ENCODE peak calls at places on chromosomes 4 and X, in six cellular contexts. One of them, this sample, is unnamed.

GRCh38 chr4:37891221-37892159 is 606 bp downstream of the TBC1D1 start:
- DNase-seq in 8988T: peak; percentile 28
- DNase-seq in sciatic nerve: no peak
- DNase-seq in activated naive CD8-positive, alpha-beta T cell treated with anti-CD3 and anti-CD28 coated beads, Interleukin-2, amount 10 ng/mL, durations not matched to agents 7 days and 5 days: peak; percentile 83
- DNase-seq in naive thymus-derived CD8-positive, alpha-beta T cell: peak; percentile 67
- DNase-seq in AG08396: peak; percentile 33
- DNase-seq in this sample: no peak

GRCh38 chrX:118272237-118272636 is 73.7 kb upstream of the WDR44 start:
- DNase-seq in naive thymus-derived CD8-positive, alpha-beta T cell: no peak
- DNase-seq in AG08396: no peak
- DNase-seq in activated naive CD8-positive, alpha-beta T cell treated with anti-CD3 and anti-CD28 coated beads, Interleukin-2, amount 10 ng/mL, durations not matched to agents 7 days and 5 days: no peak
- DNase-seq in sciatic nerve: no peak
- DNase-seq in 8988T: no peak
- DNase-seq in this sample: no peak

GRCh38 chr4:5893013-5893580 is at the start of gene CRMP1:
- DNase-seq in 8988T: peak; percentile 34
- DNase-seq in sciatic nerve: no peak
- DNase-seq in naive thymus-derived CD8-positive, alpha-beta T cell: no peak
- DNase-seq in AG08396: peak; percentile 61
- DNase-seq in activated naive CD8-positive, alpha-beta T cell treated with anti-CD3 and anti-CD28 coated beads, Interleukin-2, amount 10 ng/mL, durations not matched to agents 7 days and 5 days: no peak
- DNase-seq in this sample: no peak

GRCh38 chr4:62159876-62160275 is 959.8 kb downstream of the ADGRL3 start:
- DNase-seq in AG08396: no peak
- DNase-seq in activated naive CD8-positive, alpha-beta T cell treated with anti-CD3 and anti-CD28 coated beads, Interleukin-2, amount 10 ng/mL, durations not matched to agents 7 days and 5 days: no peak
- DNase-seq in naive thymus-derived CD8-positive, alpha-beta T cell: no peak
- DNase-seq in 8988T: no peak
- DNase-seq in sciatic nerve: no peak
- DNase-seq in this sample: no peak

GRCh38 chr4:122776916-122777315 is 44.4 kb downstream of the BBS12 start:
- DNase-seq in activated naive CD8-positive, alpha-beta T cell treated with anti-CD3 and anti-CD28 coated beads, Interleukin-2, amount 10 ng/mL, durations not matched to agents 7 days and 5 days: no peak
- DNase-seq in AG08396: no peak
- DNase-seq in 8988T: no peak
- DNase-seq in sciatic nerve: no peak
- DNase-seq in naive thymus-derived CD8-positive, alpha-beta T cell: no peak
- DNase-seq in this sample: no peak

GRCh38 chr4:113645771-113646455 is 115.6 kb downstream of the CAMK2D start:
- DNase-seq in naive thymus-derived CD8-positive, alpha-beta T cell: no peak
- DNase-seq in AG08396: peak; percentile 11
- DNase-seq in sciatic nerve: no peak
- DNase-seq in 8988T: no peak
- DNase-seq in activated naive CD8-positive, alpha-beta T cell treated with anti-CD3 and anti-CD28 coated beads, Interleukin-2, amount 10 ng/mL, durations not matched to agents 7 days and 5 days: no peak
- DNase-seq in this sample: no peak

GRCh38 chr4:112664611-112665010 is 27.7 kb downstream of the LARP7 start:
- DNase-seq in activated naive CD8-positive, alpha-beta T cell treated with anti-CD3 and anti-CD28 coated beads, Interleukin-2, amount 10 ng/mL, durations not matched to agents 7 days and 5 days: no peak
- DNase-seq in naive thymus-derived CD8-positive, alpha-beta T cell: no peak
- DNase-seq in 8988T: no peak
- DNase-seq in AG08396: no peak
- DNase-seq in sciatic nerve: no peak
- DNase-seq in this sample: no peak

GRCh38 chr4:53602390-53602789 is 11.1 kb upstream of the LNX1 start:
- DNase-seq in sciatic nerve: no peak
- DNase-seq in AG08396: no peak
- DNase-seq in 8988T: no peak
- DNase-seq in naive thymus-derived CD8-positive, alpha-beta T cell: no peak
- DNase-seq in activated naive CD8-positive, alpha-beta T cell treated with anti-CD3 and anti-CD28 coated beads, Interleukin-2, amount 10 ng/mL, durations not matched to agents 7 days and 5 days: no peak
- DNase-seq in this sample: no peak

GRCh38 chrX:152821145-152821765 is 9.3 kb downstream of the CETN2 start:
- DNase-seq in naive thymus-derived CD8-positive, alpha-beta T cell: no peak
- DNase-seq in AG08396: no peak
- DNase-seq in sciatic nerve: no peak
- DNase-seq in activated naive CD8-positive, alpha-beta T cell treated with anti-CD3 and anti-CD28 coated beads, Interleukin-2, amount 10 ng/mL, durations not matched to agents 7 days and 5 days: no peak
- DNase-seq in 8988T: no peak
- DNase-seq in this sample: no peak

GRCh38 chr4:39855909-39856512 is 121.7 kb downstream of the PDS5A start:
- DNase-seq in naive thymus-derived CD8-positive, alpha-beta T cell: no peak
- DNase-seq in AG08396: peak; percentile 5
- DNase-seq in activated naive CD8-positive, alpha-beta T cell treated with anti-CD3 and anti-CD28 coated beads, Interleukin-2, amount 10 ng/mL, durations not matched to agents 7 days and 5 days: no peak
- DNase-seq in sciatic nerve: no peak
- DNase-seq in 8988T: no peak
- DNase-seq in this sample: no peak

GRCh38 chr4:15912236-15912635 is 26.3 kb downstream of the FGFBP1 start:
- DNase-seq in activated naive CD8-positive, alpha-beta T cell treated with anti-CD3 and anti-CD28 coated beads, Interleukin-2, amount 10 ng/mL, durations not matched to agents 7 days and 5 days: no peak
- DNase-seq in 8988T: no peak
- DNase-seq in naive thymus-derived CD8-positive, alpha-beta T cell: no peak
- DNase-seq in sciatic nerve: no peak
- DNase-seq in AG08396: no peak
- DNase-seq in this sample: no peak

GRCh38 chr4:2789801-2790582 is 2.9 kb upstream of the SH3BP2 start:
- DNase-seq in activated naive CD8-positive, alpha-beta T cell treated with anti-CD3 and anti-CD28 coated beads, Interleukin-2, amount 10 ng/mL, durations not matched to agents 7 days and 5 days: no peak
- DNase-seq in sciatic nerve: peak; percentile 56
- DNase-seq in naive thymus-derived CD8-positive, alpha-beta T cell: no peak
- DNase-seq in AG08396: no peak
- DNase-seq in 8988T: no peak
- DNase-seq in this sample: no peak

GRCh38 chr4:137443031-137443800 is 89.1 kb downstream of the PCDH18 start:
- DNase-seq in naive thymus-derived CD8-positive, alpha-beta T cell: no peak
- DNase-seq in AG08396: no peak
- DNase-seq in sciatic nerve: no peak
- DNase-seq in activated naive CD8-positive, alpha-beta T cell treated with anti-CD3 and anti-CD28 coated beads, Interleukin-2, amount 10 ng/mL, durations not matched to agents 7 days and 5 days: no peak
- DNase-seq in 8988T: no peak
- DNase-seq in this sample: no peak

GRCh38 chrX:123959281-123960063 is 2.0 kb upstream of the STAG2 start:
- DNase-seq in 8988T: no peak
- DNase-seq in naive thymus-derived CD8-positive, alpha-beta T cell: no peak
- DNase-seq in sciatic nerve: peak; percentile 81
- DNase-seq in activated naive CD8-positive, alpha-beta T cell treated with anti-CD3 and anti-CD28 coated beads, Interleukin-2, amount 10 ng/mL, durations not matched to agents 7 days and 5 days: peak; percentile 42
- DNase-seq in AG08396: peak; percentile 14
- DNase-seq in this sample: no peak

GRCh38 chr4:98653006-98653405 is 5.4 kb downstream of the TSPAN5 start:
- DNase-seq in AG08396: no peak
- DNase-seq in activated naive CD8-positive, alpha-beta T cell treated with anti-CD3 and anti-CD28 coated beads, Interleukin-2, amount 10 ng/mL, durations not matched to agents 7 days and 5 days: no peak
- DNase-seq in 8988T: no peak
- DNase-seq in naive thymus-derived CD8-positive, alpha-beta T cell: no peak
- DNase-seq in sciatic nerve: no peak
- DNase-seq in this sample: no peak

GRCh38 chr4:10028910-10029309 is 7.6 kb upstream of the SLC2A9 start:
- DNase-seq in AG08396: no peak
- DNase-seq in sciatic nerve: no peak
- DNase-seq in activated naive CD8-positive, alpha-beta T cell treated with anti-CD3 and anti-CD28 coated beads, Interleukin-2, amount 10 ng/mL, durations not matched to agents 7 days and 5 days: no peak
- DNase-seq in naive thymus-derived CD8-positive, alpha-beta T cell: no peak
- DNase-seq in 8988T: no peak
- DNase-seq in this sample: no peak

GRCh38 chrX:127908369-127908768 is 143.8 kb downstream of the ACTRT1 start:
- DNase-seq in activated naive CD8-positive, alpha-beta T cell treated with anti-CD3 and anti-CD28 coated beads, Interleukin-2, amount 10 ng/mL, durations not matched to agents 7 days and 5 days: no peak
- DNase-seq in AG08396: no peak
- DNase-seq in naive thymus-derived CD8-positive, alpha-beta T cell: no peak
- DNase-seq in sciatic nerve: no peak
- DNase-seq in 8988T: no peak
- DNase-seq in this sample: no peak

GRCh38 chr4:115418997-115419396 is 305.6 kb upstream of the NDST4 start:
- DNase-seq in AG08396: no peak
- DNase-seq in naive thymus-derived CD8-positive, alpha-beta T cell: no peak
- DNase-seq in activated naive CD8-positive, alpha-beta T cell treated with anti-CD3 and anti-CD28 coated beads, Interleukin-2, amount 10 ng/mL, durations not matched to agents 7 days and 5 days: no peak
- DNase-seq in sciatic nerve: no peak
- DNase-seq in 8988T: no peak
- DNase-seq in this sample: no peak

GRCh38 chrX:42678133-42678532 is 99.8 kb downstream of the PPP1R2C start:
- DNase-seq in naive thymus-derived CD8-positive, alpha-beta T cell: no peak
- DNase-seq in AG08396: no peak
- DNase-seq in 8988T: no peak
- DNase-seq in activated naive CD8-positive, alpha-beta T cell treated with anti-CD3 and anti-CD28 coated beads, Interleukin-2, amount 10 ng/mL, durations not matched to agents 7 days and 5 days: no peak
- DNase-seq in sciatic nerve: no peak
- DNase-seq in this sample: no peak

GRCh38 chrX:149511081-149511480 is 6.0 kb upstream of the IDS start:
- DNase-seq in sciatic nerve: no peak
- DNase-seq in naive thymus-derived CD8-positive, alpha-beta T cell: no peak
- DNase-seq in 8988T: no peak
- DNase-seq in AG08396: no peak
- DNase-seq in activated naive CD8-positive, alpha-beta T cell treated with anti-CD3 and anti-CD28 coated beads, Interleukin-2, amount 10 ng/mL, durations not matched to agents 7 days and 5 days: no peak
- DNase-seq in this sample: no peak

GRCh38 chr4:71126719-71127118 is 133.3 kb downstream of the DCK start:
- DNase-seq in sciatic nerve: no peak
- DNase-seq in 8988T: no peak
- DNase-seq in AG08396: peak; percentile 69
- DNase-seq in activated naive CD8-positive, alpha-beta T cell treated with anti-CD3 and anti-CD28 coated beads, Interleukin-2, amount 10 ng/mL, durations not matched to agents 7 days and 5 days: no peak
- DNase-seq in naive thymus-derived CD8-positive, alpha-beta T cell: no peak
- DNase-seq in this sample: no peak

GRCh38 chr4:4605849-4606248 is 64.0 kb upstream of the STX18 start:
- DNase-seq in 8988T: no peak
- DNase-seq in sciatic nerve: no peak
- DNase-seq in AG08396: no peak
- DNase-seq in naive thymus-derived CD8-positive, alpha-beta T cell: no peak
- DNase-seq in activated naive CD8-positive, alpha-beta T cell treated with anti-CD3 and anti-CD28 coated beads, Interleukin-2, amount 10 ng/mL, durations not matched to agents 7 days and 5 days: no peak
- DNase-seq in this sample: no peak

GRCh38 chrX:72539822-72540221 is 32.8 kb downstream of the HDAC8 start:
- DNase-seq in 8988T: no peak
- DNase-seq in activated naive CD8-positive, alpha-beta T cell treated with anti-CD3 and anti-CD28 coated beads, Interleukin-2, amount 10 ng/mL, durations not matched to agents 7 days and 5 days: no peak
- DNase-seq in AG08396: no peak
- DNase-seq in sciatic nerve: no peak
- DNase-seq in naive thymus-derived CD8-positive, alpha-beta T cell: no peak
- DNase-seq in this sample: no peak

GRCh38 chr4:114694770-114695169 is 96.2 kb downstream of the UGT8 start:
- DNase-seq in AG08396: peak; percentile 10
- DNase-seq in naive thymus-derived CD8-positive, alpha-beta T cell: peak; percentile 27
- DNase-seq in 8988T: no peak
- DNase-seq in sciatic nerve: no peak
- DNase-seq in activated naive CD8-positive, alpha-beta T cell treated with anti-CD3 and anti-CD28 coated beads, Interleukin-2, amount 10 ng/mL, durations not matched to agents 7 days and 5 days: no peak
- DNase-seq in this sample: no peak

GRCh38 chr4:3765271-3766206 is 646 bp upstream of the ADRA2C start:
- DNase-seq in naive thymus-derived CD8-positive, alpha-beta T cell: no peak
- DNase-seq in sciatic nerve: no peak
- DNase-seq in 8988T: peak; percentile 98
- DNase-seq in AG08396: peak; percentile 79
- DNase-seq in activated naive CD8-positive, alpha-beta T cell treated with anti-CD3 and anti-CD28 coated beads, Interleukin-2, amount 10 ng/mL, durations not matched to agents 7 days and 5 days: peak; percentile 43
- DNase-seq in this sample: no peak

GRCh38 chr4:183186803-183187202 is 87.7 kb downstream of the WWC2 start:
- DNase-seq in AG08396: no peak
- DNase-seq in sciatic nerve: no peak
- DNase-seq in naive thymus-derived CD8-positive, alpha-beta T cell: no peak
- DNase-seq in activated naive CD8-positive, alpha-beta T cell treated with anti-CD3 and anti-CD28 coated beads, Interleukin-2, amount 10 ng/mL, durations not matched to agents 7 days and 5 days: no peak
- DNase-seq in 8988T: no peak
- DNase-seq in this sample: no peak